ENCODE peak calls at places on chromosomes 13 and 19, in five cellular contexts. F is activated naive CD4-positive, alpha-beta T cell treated with Interleukin-2 at 50 U/mL for 16 hours; D is MCF 10A; A is CD8-positive, alpha-beta T cell; U is AG08395. J is an unnamed sample.

GRCh38 chr19:19366691-19367396 is 38.6 kb upstream of the GATAD2A start:
- DNase-seq in F (peak; percentile 74), D (peak; percentile 86), A (peak; percentile 69), U (peak; percentile 62), J (peak; percentile 77)

GRCh38 chr19:1046836-1047695 is 7.2 kb downstream of the ABCA7 start:
- DNase-seq in F (no peak), D (no peak), A (no peak), U (no peak), J (no peak)

GRCh38 chr13:70732611-70733010 is 624.4 kb upstream of the KLHL1 start:
- DNase-seq in F (no peak), D (no peak), A (no peak), U (no peak), J (no peak)

GRCh38 chr19:17902701-17903100 is 30.1 kb upstream of the CCDC124 start:
- DNase-seq in F (no peak), D (peak; percentile 90), A (no peak), U (peak; percentile 56), J (peak; percentile 24)

GRCh38 chr13:106507560-106508274 is 27.7 kb downstream of the EFNB2 start:
- DNase-seq in F (no peak), D (peak; percentile 98), A (no peak), U (peak; percentile 84), J (peak; percentile 94)

GRCh38 chr19:19068659-19069509 is 5.1 kb downstream of the SLC25A42 start:
- DNase-seq in F (no peak), D (no peak), A (no peak), U (no peak), J (no peak)

GRCh38 chr19:19105365-19106060 is 32.8 kb downstream of the TMEM161A start:
- DNase-seq in F (no peak), D (no peak), A (no peak), U (peak; percentile 71), J (peak; percentile 77)

GRCh38 chr13:49356224-49356623 is 87.6 kb downstream of the CAB39L start:
- DNase-seq in F (no peak), D (no peak), A (no peak), U (peak; percentile 83), J (peak; percentile 83)

GRCh38 chr19:14507704-14508246 is 10.4 kb downstream of the DNAJB1 start:
- DNase-seq in F (no peak), D (peak; percentile 60), A (no peak), U (peak; percentile 41), J (peak; percentile 88)

GRCh38 chr13:80921556-80921955 is 580.6 kb upstream of the SPRY2 start:
- DNase-seq in F (no peak), D (peak; percentile 3), A (no peak), U (no peak), J (no peak)

GRCh38 chr19:47848871-47849473 is 10.1 kb upstream of the TPRX2 start:
- DNase-seq in F (peak; percentile 27), D (peak; percentile 22), A (peak; percentile 30), U (no peak), J (peak; percentile 22)

GRCh38 chr13:29384466-29384865 is 211.0 kb downstream of the SLC7A1 start:
- DNase-seq in F (no peak), D (no peak), A (no peak), U (no peak), J (no peak)

GRCh38 chr13:103403148-103403740 is 337.0 kb upstream of the SLC10A2 start:
- DNase-seq in F (no peak), D (peak; percentile 11), A (no peak), U (no peak), J (no peak)

GRCh38 chr13:113647351-113648217 is 10.4 kb downstream of the ATP4B start:
- DNase-seq in F (no peak), D (peak; percentile 87), A (peak; percentile 3), U (peak; percentile 48), J (no peak)

GRCh38 chr19:46147791-46148288 is at the start of gene IGFL2:
- DNase-seq in F (no peak), D (peak; percentile 58), A (no peak), U (no peak), J (no peak)

GRCh38 chr19:49421878-49422202 is 1.4 kb downstream of the PTH2 start:
- DNase-seq in F (no peak), D (no peak), A (no peak), U (no peak), J (no peak)

GRCh38 chr13:24905242-24905641 is 141.3 kb downstream of the RNF17 start:
- DNase-seq in F (no peak), D (peak; percentile 74), A (no peak), U (no peak), J (no peak)

GRCh38 chr19:31331536-31331935 is 17.7 kb downstream of the TSHZ3 start:
- DNase-seq in F (no peak), D (no peak), A (no peak), U (no peak), J (no peak)

GRCh38 chr19:7366701-7367420 is 18.1 kb downstream of the ARHGEF18 start:
- DNase-seq in F (peak; percentile 37), D (peak; percentile 72), A (no peak), U (peak; percentile 17), J (peak; percentile 35)

GRCh38 chr19:49465371-49465770 is 8.6 kb upstream of the FLT3LG start:
- DNase-seq in F (no peak), D (no peak), A (no peak), U (no peak), J (no peak)

GRCh38 chr19:35070471-35070870 is 28.9 kb downstream of the HPN start:
- DNase-seq in F (no peak), D (no peak), A (no peak), U (no peak), J (no peak)

GRCh38 chr13:27388236-27388635 is 36.2 kb upstream of the GTF3A start:
- DNase-seq in F (no peak), D (no peak), A (no peak), U (no peak), J (no peak)

GRCh38 chr13:84844473-84844872 is 954.7 kb downstream of the SLITRK6 start:
- DNase-seq in F (no peak), D (peak; percentile 60), A (no peak), U (no peak), J (peak; percentile 37)

GRCh38 chr19:10680545-10681135 is 20.6 kb upstream of the QTRT1 start:
- DNase-seq in F (no peak), D (no peak), A (no peak), U (no peak), J (no peak)

GRCh38 chr19:48258350-48258749 is 2.6 kb upstream of the CARD8 start:
- DNase-seq in F (no peak), D (no peak), A (peak; percentile 21), U (no peak), J (peak; percentile 59)

GRCh38 chr19:49997709-49998108 is 27.5 kb downstream of the VRK3 start:
- DNase-seq in F (no peak), D (peak; percentile 45), A (no peak), U (peak; percentile 61), J (peak; percentile 29)

GRCh38 chr19:36488118-36488815 is 1.1 kb downstream of the ZNF566 start:
- DNase-seq in F (no peak), D (no peak), A (no peak), U (no peak), J (peak; percentile 44)

GRCh38 chr13:41554626-41555386 is 97.5 kb downstream of the RGCC start:
- DNase-seq in F (peak; percentile 27), D (no peak), A (no peak), U (no peak), J (no peak)

GRCh38 chr13:40478775-40479174 is 187.7 kb downstream of the FOXO1 start:
- DNase-seq in F (no peak), D (no peak), A (no peak), U (no peak), J (no peak)

GRCh38 chr19:15147090-15147489 is 39.9 kb downstream of the SYDE1 start:
- DNase-seq in F (no peak), D (no peak), A (no peak), U (no peak), J (no peak)

GRCh38 chr13:20475927-20476691 is 49.5 kb downstream of the CRYL1 start:
- DNase-seq in F (peak; percentile 60), D (no peak), A (peak; percentile 69), U (no peak), J (no peak)

GRCh38 chr19:34217952-34218817 is 36.2 kb upstream of the GARRE1 start:
- DNase-seq in F (peak; percentile 67), D (peak; percentile 94), A (peak; percentile 71), U (peak; percentile 75), J (peak; percentile 92)

GRCh38 chr19:47002106-47002766 is 17.4 kb upstream of the NPAS1 start:
- DNase-seq in F (no peak), D (no peak), A (no peak), U (no peak), J (no peak)

GRCh38 chr13:25619897-25620296 is 248.1 kb downstream of the ATP8A2 start:
- DNase-seq in F (no peak), D (no peak), A (no peak), U (no peak), J (no peak)

GRCh38 chr19:45879971-45880370 is 6.0 kb downstream of the IRF2BP1 start:
- DNase-seq in F (no peak), D (no peak), A (no peak), U (no peak), J (no peak)

GRCh38 chr13:50094615-50095293 is 79.5 kb downstream of the KCNRG start:
- DNase-seq in F (no peak), D (peak; percentile 10), A (no peak), U (no peak), J (no peak)

GRCh38 chr19:35030257-35031071 is at the start of gene SCN1B:
- DNase-seq in F (peak; percentile 73), D (peak; percentile 74), A (peak; percentile 70), U (peak; percentile 91), J (peak; percentile 76)